ENCODE peak calls at places on chromosome 14, in five cellular contexts. One of them, this sample, is unnamed.

GRCh38 chr14:78987006-78987405 is 816.8 kb downstream of the NRXN3 start:
- DNase-seq in stomach: no peak
- DNase-seq in foreskin fibroblast: no peak
- DNase-seq in tibial artery: no peak
- DNase-seq in WERI-Rb-1: no peak
- DNase-seq in this sample: no peak

GRCh38 chr14:75427126-75427481 is 718 bp upstream of the JDP2 start:
- DNase-seq in stomach: no peak
- DNase-seq in foreskin fibroblast: no peak
- DNase-seq in tibial artery: no peak
- DNase-seq in WERI-Rb-1: no peak
- DNase-seq in this sample: no peak

GRCh38 chr14:72591401-72591800 is 302.5 kb downstream of the DPF3 start:
- DNase-seq in stomach: no peak
- DNase-seq in foreskin fibroblast: no peak
- DNase-seq in tibial artery: no peak
- DNase-seq in WERI-Rb-1: no peak
- DNase-seq in this sample: no peak

GRCh38 chr14:89617471-89618291 is 200.6 kb upstream of the FOXN3 start:
- DNase-seq in stomach: peak
- DNase-seq in foreskin fibroblast: peak
- DNase-seq in tibial artery: peak
- DNase-seq in WERI-Rb-1: no peak
- DNase-seq in this sample: no peak

GRCh38 chr14:72782817-72783216 is 111.1 kb downstream of the DPF3 start:
- DNase-seq in stomach: no peak
- DNase-seq in foreskin fibroblast: no peak
- DNase-seq in tibial artery: no peak
- DNase-seq in WERI-Rb-1: no peak
- DNase-seq in this sample: no peak

GRCh38 chr14:56666716-56667115 is 87.1 kb downstream of the TMEM260 start:
- DNase-seq in stomach: no peak
- DNase-seq in foreskin fibroblast: peak
- DNase-seq in tibial artery: no peak
- DNase-seq in WERI-Rb-1: no peak
- DNase-seq in this sample: peak

GRCh38 chr14:21191809-21192446 is 36.1 kb upstream of the OR5AU1 start:
- DNase-seq in stomach: peak
- DNase-seq in foreskin fibroblast: peak
- DNase-seq in tibial artery: peak
- DNase-seq in WERI-Rb-1: peak
- DNase-seq in this sample: peak

GRCh38 chr14:88234442-88234841 is 88.6 kb downstream of the KCNK10 start:
- DNase-seq in stomach: no peak
- DNase-seq in foreskin fibroblast: no peak
- DNase-seq in tibial artery: no peak
- DNase-seq in WERI-Rb-1: no peak
- DNase-seq in this sample: no peak

GRCh38 chr14:90808759-90809529 is 7.3 kb downstream of the TTC7B start:
- DNase-seq in stomach: no peak
- DNase-seq in foreskin fibroblast: no peak
- DNase-seq in tibial artery: no peak
- DNase-seq in WERI-Rb-1: no peak
- DNase-seq in this sample: no peak

GRCh38 chr14:104294628-104294982 is 156.2 kb downstream of the KIF26A start:
- DNase-seq in stomach: no peak
- DNase-seq in foreskin fibroblast: no peak
- DNase-seq in tibial artery: peak
- DNase-seq in WERI-Rb-1: peak
- DNase-seq in this sample: no peak

GRCh38 chr14:70641548-70642312 is at the start of gene TTC9:
- DNase-seq in stomach: peak
- DNase-seq in foreskin fibroblast: no peak
- DNase-seq in tibial artery: no peak
- DNase-seq in WERI-Rb-1: peak
- DNase-seq in this sample: no peak

GRCh38 chr14:86838363-86838762 is 1154.6 kb downstream of the GALC start:
- DNase-seq in stomach: no peak
- DNase-seq in foreskin fibroblast: no peak
- DNase-seq in tibial artery: no peak
- DNase-seq in WERI-Rb-1: no peak
- DNase-seq in this sample: no peak

GRCh38 chr14:104665663-104666522 is 23.5 kb upstream of the INF2 start:
- DNase-seq in stomach: peak
- DNase-seq in foreskin fibroblast: no peak
- DNase-seq in tibial artery: no peak
- DNase-seq in WERI-Rb-1: no peak
- DNase-seq in this sample: no peak

GRCh38 chr14:77502109-77502782 is 3.6 kb upstream of the ISM2 start:
- DNase-seq in stomach: no peak
- DNase-seq in foreskin fibroblast: no peak
- DNase-seq in tibial artery: no peak
- DNase-seq in WERI-Rb-1: no peak
- DNase-seq in this sample: no peak

GRCh38 chr14:68361231-68361630 is 431.6 kb downstream of the ZFP36L1 start:
- DNase-seq in stomach: no peak
- DNase-seq in foreskin fibroblast: peak
- DNase-seq in tibial artery: no peak
- DNase-seq in WERI-Rb-1: no peak
- DNase-seq in this sample: peak

GRCh38 chr14:31241450-31242114 is 34.0 kb upstream of the HECTD1 start:
- DNase-seq in stomach: no peak
- DNase-seq in foreskin fibroblast: no peak
- DNase-seq in tibial artery: no peak
- DNase-seq in WERI-Rb-1: no peak
- DNase-seq in this sample: no peak

GRCh38 chr14:82224610-82225009 is 691.0 kb upstream of the SEL1L start:
- DNase-seq in stomach: no peak
- DNase-seq in foreskin fibroblast: no peak
- DNase-seq in tibial artery: no peak
- DNase-seq in WERI-Rb-1: no peak
- DNase-seq in this sample: no peak

DNA sequence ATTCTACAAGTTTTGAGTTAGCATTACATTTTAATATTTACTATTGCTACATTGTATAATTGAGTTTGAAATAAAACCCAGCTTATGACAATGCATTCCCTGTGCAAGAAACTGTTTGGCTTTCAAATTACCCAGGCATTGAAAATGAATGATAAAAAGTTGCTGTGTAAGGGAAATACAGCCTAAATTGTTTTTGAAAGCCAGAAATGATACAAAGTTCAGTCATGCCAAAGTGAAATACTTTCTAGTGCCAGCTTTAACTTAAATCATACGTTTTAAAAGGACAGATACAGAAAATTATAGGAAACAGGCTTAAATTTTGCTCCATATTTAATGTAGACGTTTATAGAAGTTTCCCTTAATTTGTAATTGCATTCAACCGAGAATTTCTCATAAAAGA is 2.8 kb downstream of the MGAT2 start:
- DNase-seq in stomach: no peak
- DNase-seq in foreskin fibroblast: no peak
- DNase-seq in tibial artery: no peak
- DNase-seq in WERI-Rb-1: no peak
- DNase-seq in this sample: no peak
- H3K4me3 ChIP-seq in stomach: peak
- H3K4me3 ChIP-seq in foreskin fibroblast: peak
- H3K4me3 ChIP-seq in tibial artery: no peak
- H3K4me3 ChIP-seq in WERI-Rb-1: no peak
- H3K4me3 ChIP-seq in this sample: peak

DNA sequence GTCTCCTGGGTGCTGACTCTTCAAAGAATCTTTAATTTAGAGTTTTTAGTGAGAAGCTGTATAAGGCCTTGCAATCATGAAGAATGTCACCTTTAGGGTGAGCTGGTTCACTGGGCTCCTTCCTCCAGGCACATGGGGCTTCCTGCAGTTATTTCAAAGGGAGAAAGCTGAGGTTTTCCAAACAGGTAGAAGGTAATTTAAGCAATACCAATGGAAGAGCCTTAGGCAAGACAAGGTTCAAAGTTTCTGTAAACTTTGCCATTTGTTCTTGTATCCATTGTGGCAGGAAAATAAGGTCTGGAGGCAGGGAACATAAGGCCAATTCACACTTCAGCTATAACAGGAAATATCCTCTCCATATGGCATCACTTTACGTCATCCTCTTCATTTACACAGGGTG is 87.9 kb upstream of the EIF5 start:
- DNase-seq in stomach: no peak
- DNase-seq in foreskin fibroblast: no peak
- DNase-seq in tibial artery: no peak
- DNase-seq in WERI-Rb-1: no peak
- DNase-seq in this sample: no peak
- H3K4me3 ChIP-seq in stomach: no peak
- H3K4me3 ChIP-seq in foreskin fibroblast: no peak
- H3K4me3 ChIP-seq in tibial artery: no peak
- H3K4me3 ChIP-seq in WERI-Rb-1: no peak
- H3K4me3 ChIP-seq in this sample: no peak

GRCh38 chr14:93114068-93114710 is 1.5 kb downstream of the ITPK1 start:
- DNase-seq in stomach: no peak
- DNase-seq in foreskin fibroblast: no peak
- DNase-seq in tibial artery: no peak
- DNase-seq in WERI-Rb-1: no peak
- DNase-seq in this sample: no peak
- H3K4me3 ChIP-seq in stomach: peak
- H3K4me3 ChIP-seq in foreskin fibroblast: peak
- H3K4me3 ChIP-seq in tibial artery: peak
- H3K4me3 ChIP-seq in WERI-Rb-1: peak
- H3K4me3 ChIP-seq in this sample: peak

GRCh38 chr14:51782412-51782811 is 78.0 kb upstream of the GNG2 start:
- DNase-seq in stomach: no peak
- DNase-seq in foreskin fibroblast: no peak
- DNase-seq in tibial artery: no peak
- DNase-seq in WERI-Rb-1: no peak
- DNase-seq in this sample: no peak
- H3K4me3 ChIP-seq in stomach: no peak
- H3K4me3 ChIP-seq in foreskin fibroblast: no peak
- H3K4me3 ChIP-seq in tibial artery: no peak
- H3K4me3 ChIP-seq in WERI-Rb-1: no peak
- H3K4me3 ChIP-seq in this sample: no peak

DNA sequence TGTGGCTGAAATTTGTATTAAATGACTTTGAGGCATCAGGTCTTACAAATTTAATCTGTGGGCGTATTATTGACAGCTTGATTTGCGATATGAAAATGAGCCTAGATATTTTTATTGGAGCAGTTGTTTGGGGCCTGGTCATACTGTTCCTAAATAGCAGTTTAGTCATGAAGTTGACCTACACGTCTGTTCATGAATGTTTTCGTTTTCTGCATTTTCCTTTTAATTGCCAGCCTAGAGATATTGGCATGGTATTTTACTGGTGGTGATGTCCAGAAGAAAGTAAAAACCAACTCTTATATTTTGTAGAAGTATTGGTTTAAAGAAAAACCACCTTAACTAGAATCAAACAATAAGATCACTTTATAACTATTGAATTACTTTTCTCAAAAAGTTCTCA is 1.8 kb downstream of the EML1 start:
- DNase-seq in stomach: no peak
- DNase-seq in foreskin fibroblast: no peak
- DNase-seq in tibial artery: no peak
- DNase-seq in WERI-Rb-1: no peak
- DNase-seq in this sample: no peak
- H3K4me3 ChIP-seq in stomach: peak
- H3K4me3 ChIP-seq in foreskin fibroblast: peak
- H3K4me3 ChIP-seq in tibial artery: no peak
- H3K4me3 ChIP-seq in WERI-Rb-1: peak
- H3K4me3 ChIP-seq in this sample: no peak

DNA sequence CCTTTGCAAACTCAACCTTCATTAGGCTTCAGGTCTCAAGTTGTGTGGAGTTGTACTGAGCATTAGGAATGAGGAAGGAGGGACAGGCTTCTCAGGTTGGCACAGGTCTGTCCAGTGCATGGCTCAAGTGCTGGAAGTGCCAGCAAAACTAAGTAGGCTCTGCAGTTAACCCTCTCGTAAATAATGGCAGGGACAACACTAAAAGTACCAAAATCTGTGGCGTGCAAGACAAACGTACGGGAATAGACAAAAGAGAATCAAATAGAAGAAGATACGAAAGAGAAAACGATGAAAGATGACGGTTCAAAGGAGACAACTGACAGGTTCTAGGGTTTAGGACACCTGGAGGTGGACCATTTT is 612 bp downstream of the TRAPPC6B start:
- DNase-seq in stomach: no peak
- DNase-seq in foreskin fibroblast: no peak
- DNase-seq in tibial artery: no peak
- DNase-seq in WERI-Rb-1: no peak
- DNase-seq in this sample: no peak
- H3K4me3 ChIP-seq in stomach: peak
- H3K4me3 ChIP-seq in foreskin fibroblast: peak
- H3K4me3 ChIP-seq in tibial artery: peak
- H3K4me3 ChIP-seq in WERI-Rb-1: peak
- H3K4me3 ChIP-seq in this sample: peak

GRCh38 chr14:99731536-99732435 is 47.7 kb downstream of the CYP46A1 start:
- DNase-seq in stomach: no peak
- DNase-seq in foreskin fibroblast: no peak
- DNase-seq in tibial artery: no peak
- DNase-seq in WERI-Rb-1: peak
- DNase-seq in this sample: no peak

GRCh38 chr14:99729991-99730875 is 46.1 kb downstream of the CYP46A1 start:
- DNase-seq in stomach: peak
- DNase-seq in foreskin fibroblast: no peak
- DNase-seq in tibial artery: no peak
- DNase-seq in WERI-Rb-1: peak
- DNase-seq in this sample: no peak

GRCh38 chr14:99728981-99729451 is 44.9 kb downstream of the CYP46A1 start:
- DNase-seq in stomach: no peak
- DNase-seq in foreskin fibroblast: no peak
- DNase-seq in tibial artery: no peak
- DNase-seq in WERI-Rb-1: peak
- DNase-seq in this sample: no peak

GRCh38 chr14:99732436-99733220 is 48.5 kb downstream of the CYP46A1 start:
- DNase-seq in stomach: no peak
- DNase-seq in foreskin fibroblast: no peak
- DNase-seq in tibial artery: peak
- DNase-seq in WERI-Rb-1: peak
- DNase-seq in this sample: no peak

DNA sequence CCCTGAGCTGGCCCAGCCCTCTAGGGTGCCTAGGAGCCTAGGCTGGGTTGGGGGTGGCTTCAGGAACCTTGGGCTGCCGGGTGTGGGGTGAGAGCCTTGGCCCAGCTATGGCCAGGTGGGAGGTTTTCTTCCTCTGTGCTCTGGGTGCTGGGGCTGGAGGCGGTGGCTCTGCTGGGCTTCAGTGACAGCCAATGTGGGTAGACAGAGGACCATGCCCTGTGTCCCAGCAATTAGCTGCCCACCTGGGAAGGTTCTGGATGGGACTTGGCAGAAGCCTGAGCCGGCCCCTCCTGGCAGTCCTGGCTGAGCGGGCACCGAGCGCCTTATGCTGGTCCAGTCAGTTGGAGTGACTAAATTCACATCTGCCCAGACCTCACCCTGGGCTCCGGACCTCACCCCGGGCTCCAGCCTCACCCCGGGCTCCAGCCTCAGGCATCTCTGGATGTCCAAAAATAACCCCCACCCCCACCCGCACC is 46.8 kb downstream of the CYP46A1 start:
- DNase-seq in stomach: no peak
- DNase-seq in foreskin fibroblast: no peak
- DNase-seq in tibial artery: peak
- DNase-seq in WERI-Rb-1: no peak
- DNase-seq in this sample: no peak
- H3K4me3 ChIP-seq in stomach: no peak
- H3K4me3 ChIP-seq in foreskin fibroblast: no peak
- H3K4me3 ChIP-seq in tibial artery: no peak
- H3K4me3 ChIP-seq in WERI-Rb-1: peak
- H3K4me3 ChIP-seq in this sample: no peak

This sample was measured in skeletal muscle cell.